ENCODE peak calls at places on chromosomes 11 and 22, in ten cellular contexts. Q, P, W, A, K, D, M, J, F and S are unnamed samples.

GRCh38 chr11:6925636-6926207 is 504 bp upstream of the ZNF215 start:
- DNase-seq in D (peak), P (no peak), W (no peak), K (no peak), M (no peak), J (no peak), F (no peak), Q (no peak), A (no peak), S (no peak)

GRCh38 chr11:702731-703461 is 3.1 kb upstream of the EPS8L2 start:
- DNase-seq in W (no peak), J (peak), A (no peak), Q (no peak), D (no peak), K (peak), P (peak), M (peak), F (no peak), S (peak)

GRCh38 chr11:33018005-33018404 is 2.3 kb downstream of the DEPDC7 start:
- DNase-seq in J (no peak), W (no peak), D (no peak), A (no peak), K (no peak), F (no peak), M (no peak), Q (no peak), P (no peak), S (no peak)

GRCh38 chr22:45212306-45212709 is 28.4 kb downstream of the KIAA0930 start:
- DNase-seq in P (peak), M (peak), W (peak), J (peak), K (peak), A (peak), F (no peak), D (peak), Q (peak), S (peak)

GRCh38 chr11:4181780-4182721 is 87.5 kb downstream of the RRM1 start:
- DNase-seq in P (peak), W (no peak), A (peak), K (peak), Q (peak), J (peak), M (peak), D (peak), F (peak), S (no peak)

GRCh38 chr11:69394902-69395690 is 86.4 kb upstream of the LINC01488 start:
- DNase-seq in Q (no peak), W (no peak), J (no peak), M (no peak), P (no peak), A (no peak), K (no peak), F (no peak), D (no peak), S (peak)

GRCh38 chr11:69292221-69292648 is 1.7 kb upstream of the MYEOV start:
- DNase-seq in Q (no peak), D (peak), J (no peak), P (no peak), A (no peak), W (no peak), M (peak), K (peak), F (peak), S (no peak)

GRCh38 chr22:50465066-50465465 is 9.8 kb downstream of the SBF1 start:
- DNase-seq in K (peak), J (no peak), Q (no peak), F (no peak), P (no peak), A (no peak), W (no peak), D (no peak), M (no peak), S (no peak)

GRCh38 chr22:37906364-37907008 is 389 bp downstream of the MICALL1 start:
- DNase-seq in J (no peak), A (no peak), K (peak), M (peak), Q (peak), W (no peak), F (peak), P (peak), D (peak), S (peak)

GRCh38 chr11:19711911-19712280 is 741 bp upstream of the NAV2 start:
- DNase-seq in P (peak), F (no peak), D (peak), K (no peak), A (no peak), W (no peak), J (no peak), M (peak), Q (no peak), S (no peak)

GRCh38 chr11:77669848-77670511 is 32.4 kb upstream of the CLNS1A start:
- DNase-seq in J (no peak), Q (no peak), D (no peak), K (no peak), W (no peak), M (no peak), P (no peak), F (no peak), A (peak), S (no peak)

GRCh38 chr11:64566042-64566914 is 24.7 kb upstream of the SLC22A12 start:
- DNase-seq in M (peak), D (peak), F (peak), Q (peak), W (peak), J (peak), K (no peak), P (peak), A (peak), S (peak)

GRCh38 chr11:125357551-125357950 is 138.5 kb downstream of the FEZ1 start:
- DNase-seq in J (no peak), F (no peak), P (no peak), A (no peak), Q (no peak), W (no peak), D (no peak), M (no peak), K (no peak), S (no peak)

GRCh38 chr11:115452245-115452644 is 52.0 kb downstream of the CADM1 start:
- DNase-seq in P (no peak), D (no peak), K (no peak), M (no peak), J (no peak), F (no peak), A (no peak), W (no peak), Q (no peak), S (no peak)

GRCh38 chr22:27435839-27436581 is 365.5 kb downstream of the MN1 start:
- DNase-seq in F (no peak), P (peak), A (no peak), M (peak), K (peak), J (no peak), D (no peak), W (no peak), Q (peak), S (peak)

GRCh38 chr22:27331526-27332281 is 469.9 kb downstream of the MN1 start:
- DNase-seq in M (peak), D (no peak), P (peak), K (peak), A (peak), Q (peak), J (peak), W (peak), F (peak), S (peak)

GRCh38 chr11:108580645-108581044 is 12.9 kb downstream of the EXPH5 start:
- DNase-seq in F (no peak), J (no peak), P (no peak), A (no peak), D (no peak), W (no peak), K (no peak), Q (no peak), M (no peak), S (no peak)

GRCh38 chr22:17695986-17696385 is 57.4 kb downstream of the BCL2L13 start:
- DNase-seq in M (no peak), F (no peak), J (no peak), W (no peak), D (no peak), K (no peak), P (no peak), Q (no peak), A (no peak), S (no peak)

GRCh38 chr11:125364085-125364822 is 131.8 kb downstream of the FEZ1 start:
- DNase-seq in F (no peak), M (no peak), W (no peak), A (no peak), K (no peak), P (no peak), D (no peak), J (no peak), Q (no peak), S (no peak)

GRCh38 chr11:65008016-65008415 is 5.9 kb upstream of the ARL2 start:
- DNase-seq in M (no peak), Q (no peak), J (no peak), D (no peak), W (no peak), P (no peak), A (no peak), K (no peak), F (no peak), S (no peak)

GRCh38 chr11:47494996-47495855 is 46.3 kb upstream of the RAPSN start:
- DNase-seq in P (no peak), M (no peak), W (no peak), F (no peak), K (no peak), Q (no peak), D (no peak), J (no peak), A (no peak), S (no peak)

GRCh38 chr11:70483077-70483861 is 84.9 kb downstream of the CTTN start:
- DNase-seq in F (no peak), W (peak), J (peak), A (peak), P (no peak), D (peak), Q (no peak), K (no peak), M (peak), S (no peak)

GRCh38 chr11:18063131-18063530 is 17.1 kb upstream of the TPH1 start:
- DNase-seq in M (no peak), W (no peak), F (no peak), D (no peak), K (no peak), J (peak), P (no peak), Q (no peak), A (no peak), S (no peak)

GRCh38 chr22:42369250-42370041 is 62.8 kb downstream of the NFAM1 start:
- DNase-seq in M (peak), W (peak), Q (peak), D (peak), K (peak), A (peak), F (no peak), P (peak), J (peak), S (peak)

GRCh38 chr11:73520358-73521061 is 77.4 kb downstream of the FAM168A start:
- DNase-seq in P (no peak), J (no peak), W (no peak), M (no peak), D (no peak), F (no peak), Q (peak), K (no peak), A (no peak), S (no peak)

GRCh38 chr22:47337161-47337621 is 574.7 kb downstream of the TBC1D22A start:
- DNase-seq in D (no peak), K (no peak), J (no peak), W (no peak), Q (no peak), F (no peak), P (peak), M (peak), A (peak), S (no peak)

GRCh38 chr22:49670610-49671330 is 156.9 kb downstream of the BRD1 start:
- DNase-seq in D (no peak), J (peak), P (peak), A (no peak), M (peak), K (peak), W (no peak), Q (peak), F (peak), S (peak)

GRCh38 chr11:84234462-84235202 is 948.5 kb upstream of the CCDC90B start:
- DNase-seq in M (no peak), Q (no peak), W (no peak), A (no peak), F (no peak), P (no peak), J (no peak), D (no peak), K (no peak), S (no peak)

GRCh38 chr11:78318733-78319132 is 98.9 kb downstream of the GAB2 start:
- DNase-seq in K (no peak), P (no peak), F (no peak), D (no peak), W (no peak), M (no peak), J (no peak), A (no peak), Q (peak), S (no peak)

GRCh38 chr11:20036625-20037335 is 123.5 kb downstream of the DBX1 start:
- DNase-seq in K (no peak), P (no peak), F (no peak), W (no peak), J (no peak), Q (no peak), A (no peak), M (no peak), D (no peak), S (no peak)

GRCh38 chr22:24523873-24524272 is 28.7 kb downstream of the UPB1 start:
- DNase-seq in F (no peak), K (no peak), J (peak), W (no peak), M (no peak), A (no peak), Q (peak), D (no peak), P (no peak), S (no peak)

GRCh38 chr11:8789864-8790263 is 107.3 kb downstream of the RPL27A start:
- DNase-seq in J (no peak), W (no peak), M (peak), A (no peak), D (no peak), K (no peak), P (no peak), Q (no peak), F (no peak), S (no peak)

GRCh38 chr11:83159901-83160865 is 3.3 kb downstream of the PCF11 start:
- DNase-seq in F (no peak), A (no peak), J (peak), K (no peak), W (no peak), Q (no peak), M (peak), D (no peak), P (no peak), S (no peak)

GRCh38 chr11:105719073-105719846 is 109.4 kb downstream of the GRIA4 start:
- DNase-seq in F (no peak), K (no peak), M (no peak), A (peak), J (no peak), Q (no peak), W (no peak), P (no peak), D (no peak), S (no peak)

DNA sequence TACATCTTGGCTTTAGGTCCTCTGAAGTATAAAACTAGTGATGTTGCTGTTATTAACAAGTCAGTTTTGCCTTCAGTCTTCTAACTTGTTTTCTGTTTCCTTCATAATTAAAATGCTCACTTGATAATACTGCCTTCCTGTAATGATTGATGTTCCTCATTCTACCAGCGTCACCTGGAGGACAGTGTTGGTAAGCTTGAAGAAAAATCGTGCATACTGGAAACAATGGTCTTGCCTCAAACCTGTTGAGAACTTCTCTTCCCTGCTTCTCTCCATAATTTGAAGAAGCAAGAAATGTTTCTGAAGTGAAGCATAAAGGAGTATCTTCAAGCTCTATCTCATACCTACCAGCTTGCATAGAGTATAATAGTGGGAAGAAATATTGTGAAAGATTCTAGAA is 3.0 kb downstream of the YWHAH start:
- DNase-seq in D (no peak), J (no peak), W (peak), F (no peak), K (no peak), M (peak), A (peak), P (no peak), Q (no peak), S (no peak)
- TF ChIP-seq EP300 in D (no peak), J (no peak), W (no peak), F (no peak), K (no peak), M (no peak), A (no peak), P (no peak), Q (no peak), S (no peak)

DNA sequence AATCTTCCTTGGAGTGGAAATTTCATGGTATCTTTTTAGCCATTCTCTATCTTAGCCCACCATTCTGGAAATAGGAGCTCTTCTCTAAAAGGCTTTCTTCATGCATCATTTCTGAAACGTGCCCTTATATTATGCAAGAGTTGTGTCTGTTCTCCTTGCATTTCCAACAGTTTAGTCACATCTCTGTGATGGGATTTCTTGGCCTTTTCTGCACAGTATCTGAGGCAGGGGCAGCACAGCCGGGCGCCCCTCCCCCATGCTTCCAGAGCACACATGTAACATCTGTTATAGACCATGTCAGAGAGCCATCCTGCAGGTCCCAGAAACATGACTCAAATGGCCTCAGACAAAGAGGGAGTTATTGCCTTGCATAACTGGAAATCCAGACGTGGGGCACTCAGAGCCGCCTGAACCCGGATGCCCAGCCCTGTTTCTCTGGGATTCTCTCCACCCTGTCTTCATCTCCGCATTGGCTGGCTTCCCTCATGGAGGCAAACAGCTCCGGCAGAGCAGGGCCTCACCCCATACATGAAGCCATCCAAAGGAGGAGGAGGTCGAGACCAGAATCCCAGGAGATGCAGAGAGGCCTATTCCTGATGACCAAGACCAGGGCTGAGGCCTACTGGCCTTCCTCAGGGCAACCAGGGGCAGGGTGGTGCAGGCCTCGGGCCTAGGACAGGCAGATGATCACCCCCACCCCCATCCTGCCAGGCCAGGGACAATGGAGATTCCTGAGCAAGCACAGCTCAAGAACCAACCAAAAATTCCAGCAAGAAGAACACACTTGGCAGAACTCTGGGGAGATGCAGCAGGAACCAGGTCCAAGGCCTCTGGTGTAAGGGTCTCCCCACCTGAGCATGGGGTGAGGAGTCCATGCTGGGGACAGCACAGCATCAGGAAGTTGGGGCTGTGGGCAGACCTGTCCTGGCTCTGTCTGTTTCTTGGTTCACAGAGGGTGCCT is 61.3 kb downstream of the IGLL5 start:
- DNase-seq in M (no peak), P (no peak), F (no peak), K (no peak), J (no peak), W (no peak), Q (no peak), D (no peak), A (no peak), S (no peak)
- TF ChIP-seq EP300 in M (no peak), P (no peak), F (no peak), K (no peak), J (no peak), W (no peak), Q (no peak), D (no peak), A (no peak), S (no peak)

DNA sequence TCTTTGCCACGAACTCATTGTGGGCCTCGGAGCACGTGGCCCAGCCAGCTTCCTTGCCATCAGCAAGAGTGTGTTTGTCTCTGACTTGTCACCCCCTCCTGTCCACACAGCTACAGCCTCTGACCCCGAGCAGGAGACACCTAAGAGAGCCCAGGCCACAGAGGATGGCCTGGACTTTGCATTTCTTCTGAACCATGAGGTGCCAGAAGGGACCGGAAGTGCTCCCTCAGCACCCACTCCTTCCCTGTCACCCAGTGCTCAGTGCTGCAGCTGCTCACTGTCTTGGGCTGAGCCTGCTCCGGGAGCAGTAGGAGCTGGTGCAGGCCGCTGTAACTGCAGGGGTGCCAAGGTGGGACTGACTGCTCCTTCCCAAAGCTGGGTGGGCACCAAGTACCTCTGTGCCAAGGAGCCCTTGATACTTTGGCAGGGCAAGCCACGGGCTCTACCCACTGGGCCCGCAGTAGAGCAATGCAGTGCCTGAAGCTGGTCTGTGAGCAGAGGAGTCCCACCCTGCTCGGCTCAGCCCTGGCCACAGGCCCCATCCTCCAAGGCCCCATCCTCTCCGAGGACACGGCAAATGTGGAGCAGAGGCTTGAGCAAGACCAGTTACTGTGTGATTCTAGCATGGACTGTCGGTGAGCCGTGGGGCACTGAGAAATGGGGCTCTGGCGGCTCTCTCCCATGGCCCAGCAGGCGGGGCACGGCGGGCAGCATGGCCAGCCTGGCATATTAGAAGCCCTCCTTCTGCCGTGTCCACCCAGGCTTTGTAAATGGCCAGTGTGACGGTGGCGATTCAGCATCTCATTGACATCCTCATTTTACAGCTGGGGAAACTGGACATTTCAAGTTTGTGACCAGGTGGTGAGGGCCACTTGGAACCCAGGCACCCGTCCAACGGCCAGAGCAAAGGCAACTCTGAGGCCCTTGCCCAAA is 6.3 kb downstream of the GRK2 start:
- DNase-seq in W (no peak), F (no peak), A (no peak), P (peak), D (no peak), M (peak), K (peak), J (no peak), Q (no peak), S (peak)
- TF ChIP-seq EP300 in W (no peak), F (no peak), A (no peak), P (no peak), D (no peak), M (no peak), K (no peak), J (no peak), Q (no peak), S (no peak)

DNA sequence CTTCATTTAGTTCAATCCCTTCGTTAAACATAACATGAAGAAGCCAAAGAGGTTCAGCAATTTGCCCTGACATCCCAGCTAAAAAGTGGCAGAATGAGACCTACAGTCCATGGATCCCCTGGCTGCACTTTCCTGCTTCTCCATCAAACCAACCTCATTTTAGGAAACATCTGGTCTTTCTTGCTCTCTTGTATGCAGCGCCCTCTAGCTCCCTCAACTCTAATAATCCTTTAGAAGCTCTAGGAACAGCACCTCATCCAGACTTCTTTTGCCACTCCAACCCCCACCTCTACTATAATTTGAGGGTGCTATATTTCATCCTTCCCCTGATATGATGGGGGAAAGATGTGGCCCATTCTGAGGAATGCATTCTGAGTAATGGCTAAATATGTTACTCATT is 7.4 kb downstream of the CNTF start:
- DNase-seq in K (no peak), F (no peak), D (peak), J (no peak), W (peak), Q (peak), P (no peak), M (peak), A (peak), S (no peak)
- TF ChIP-seq EP300 in K (no peak), F (no peak), D (no peak), J (no peak), W (no peak), Q (no peak), P (no peak), M (no peak), A (no peak), S (no peak)